ENCODE peak calls at places on chromosomes 13 and 19, in six cellular contexts. One of them, this sample, is unnamed.

GRCh38 chr13:60754691-60755090 is 357.7 kb downstream of the TDRD3 start:
- DNase-seq in GM12878: no peak
- DNase-seq in SK-N-SH: no peak
- DNase-seq in HepG2: no peak
- DNase-seq in K562: no peak
- DNase-seq in H1: no peak
- DNase-seq in this sample: no peak

GRCh38 chr13:110554946-110555345 is 6.6 kb downstream of the RAB20 start:
- DNase-seq in K562: no peak
- DNase-seq in GM12878: no peak
- DNase-seq in HepG2: no peak
- DNase-seq in SK-N-SH: no peak
- DNase-seq in H1: no peak
- DNase-seq in this sample: no peak

GRCh38 chr19:13225973-13226865 is 76.0 kb downstream of the IER2 start:
- DNase-seq in HepG2: no peak
- DNase-seq in GM12878: no peak
- DNase-seq in SK-N-SH: no peak
- DNase-seq in H1: no peak
- DNase-seq in K562: no peak
- DNase-seq in this sample: no peak

GRCh38 chr13:50732712-50733111 is 110.8 kb downstream of the DLEU7 start:
- DNase-seq in SK-N-SH: peak
- DNase-seq in GM12878: no peak
- DNase-seq in H1: no peak
- DNase-seq in HepG2: no peak
- DNase-seq in K562: no peak
- DNase-seq in this sample: peak

GRCh38 chr13:60178327-60178726 is 14.6 kb upstream of the DIAPH3 start:
- DNase-seq in K562: no peak
- DNase-seq in HepG2: no peak
- DNase-seq in SK-N-SH: no peak
- DNase-seq in H1: no peak
- DNase-seq in GM12878: no peak
- DNase-seq in this sample: no peak

GRCh38 chr19:17296278-17296677 is 6.9 kb downstream of the ABHD8 start:
- DNase-seq in HepG2: no peak
- DNase-seq in GM12878: no peak
- DNase-seq in K562: no peak
- DNase-seq in H1: no peak
- DNase-seq in SK-N-SH: peak
- DNase-seq in this sample: no peak

GRCh38 chr19:47019431-47020041 is at the start of gene NPAS1:
- DNase-seq in H1: peak
- DNase-seq in SK-N-SH: peak
- DNase-seq in HepG2: no peak
- DNase-seq in GM12878: no peak
- DNase-seq in K562: peak
- DNase-seq in this sample: no peak

GRCh38 chr13:113648218-113648615 is 9.8 kb downstream of the ATP4B start:
- DNase-seq in SK-N-SH: no peak
- DNase-seq in HepG2: no peak
- DNase-seq in K562: no peak
- DNase-seq in H1: no peak
- DNase-seq in GM12878: no peak
- DNase-seq in this sample: no peak

GRCh38 chr13:110530839-110531499 is 30.6 kb downstream of the RAB20 start:
- DNase-seq in HepG2: no peak
- DNase-seq in SK-N-SH: no peak
- DNase-seq in H1: no peak
- DNase-seq in K562: no peak
- DNase-seq in GM12878: no peak
- DNase-seq in this sample: no peak

GRCh38 chr13:80338781-80339577 is 1.9 kb downstream of the SPRY2 start:
- DNase-seq in HepG2: peak
- DNase-seq in K562: peak
- DNase-seq in SK-N-SH: peak
- DNase-seq in H1: peak
- DNase-seq in GM12878: no peak
- DNase-seq in this sample: no peak
- TF ChIP-seq CTCF in HepG2: peak
- TF ChIP-seq CTCF in K562: no peak
- TF ChIP-seq CTCF in SK-N-SH: peak
- TF ChIP-seq CTCF in H1: no peak
- TF ChIP-seq CTCF in GM12878: peak
- TF ChIP-seq CTCF in this sample: no peak

GRCh38 chr13:75363371-75363770 is 118.6 kb downstream of the TBC1D4 start:
- DNase-seq in SK-N-SH: no peak
- DNase-seq in HepG2: no peak
- DNase-seq in GM12878: no peak
- DNase-seq in H1: no peak
- DNase-seq in K562: no peak
- DNase-seq in this sample: no peak

GRCh38 chr13:75366380-75367280 is 115.3 kb downstream of the TBC1D4 start:
- DNase-seq in K562: no peak
- DNase-seq in SK-N-SH: no peak
- DNase-seq in H1: no peak
- DNase-seq in HepG2: no peak
- DNase-seq in GM12878: no peak
- DNase-seq in this sample: no peak

GRCh38 chr13:75364131-75364713 is 117.7 kb downstream of the TBC1D4 start:
- DNase-seq in H1: no peak
- DNase-seq in HepG2: no peak
- DNase-seq in GM12878: no peak
- DNase-seq in SK-N-SH: no peak
- DNase-seq in K562: no peak
- DNase-seq in this sample: no peak

GRCh38 chr13:75368167-75368566 is 113.8 kb downstream of the TBC1D4 start:
- DNase-seq in HepG2: no peak
- DNase-seq in SK-N-SH: no peak
- DNase-seq in H1: no peak
- DNase-seq in K562: no peak
- DNase-seq in GM12878: no peak
- DNase-seq in this sample: no peak

GRCh38 chr13:75365724-75366173 is 116.2 kb downstream of the TBC1D4 start:
- DNase-seq in K562: no peak
- DNase-seq in H1: no peak
- DNase-seq in GM12878: peak
- DNase-seq in SK-N-SH: no peak
- DNase-seq in HepG2: no peak
- DNase-seq in this sample: no peak
- H3K27ac ChIP-seq in K562: peak
- H3K27ac ChIP-seq in H1: no peak
- H3K27ac ChIP-seq in GM12878: peak
- H3K27ac ChIP-seq in SK-N-SH: peak
- H3K27ac ChIP-seq in HepG2: no peak
- H3K27ac ChIP-seq in this sample: no peak

GRCh38 chr13:95115525-95115924 is 185.7 kb downstream of the ABCC4 start:
- DNase-seq in K562: no peak
- DNase-seq in GM12878: no peak
- DNase-seq in HepG2: no peak
- DNase-seq in H1: no peak
- DNase-seq in SK-N-SH: no peak
- DNase-seq in this sample: no peak

GRCh38 chr13:95117092-95117491 is 184.2 kb downstream of the ABCC4 start:
- DNase-seq in HepG2: no peak
- DNase-seq in GM12878: peak
- DNase-seq in SK-N-SH: no peak
- DNase-seq in K562: no peak
- DNase-seq in H1: no peak
- DNase-seq in this sample: no peak

GRCh38 chr13:95121516-95121915 is 179.7 kb downstream of the ABCC4 start:
- DNase-seq in GM12878: no peak
- DNase-seq in K562: no peak
- DNase-seq in HepG2: no peak
- DNase-seq in SK-N-SH: no peak
- DNase-seq in H1: no peak
- DNase-seq in this sample: no peak

GRCh38 chr13:95120650-95121049 is 180.6 kb downstream of the ABCC4 start:
- DNase-seq in GM12878: no peak
- DNase-seq in HepG2: no peak
- DNase-seq in SK-N-SH: no peak
- DNase-seq in K562: no peak
- DNase-seq in H1: no peak
- DNase-seq in this sample: no peak

DNA sequence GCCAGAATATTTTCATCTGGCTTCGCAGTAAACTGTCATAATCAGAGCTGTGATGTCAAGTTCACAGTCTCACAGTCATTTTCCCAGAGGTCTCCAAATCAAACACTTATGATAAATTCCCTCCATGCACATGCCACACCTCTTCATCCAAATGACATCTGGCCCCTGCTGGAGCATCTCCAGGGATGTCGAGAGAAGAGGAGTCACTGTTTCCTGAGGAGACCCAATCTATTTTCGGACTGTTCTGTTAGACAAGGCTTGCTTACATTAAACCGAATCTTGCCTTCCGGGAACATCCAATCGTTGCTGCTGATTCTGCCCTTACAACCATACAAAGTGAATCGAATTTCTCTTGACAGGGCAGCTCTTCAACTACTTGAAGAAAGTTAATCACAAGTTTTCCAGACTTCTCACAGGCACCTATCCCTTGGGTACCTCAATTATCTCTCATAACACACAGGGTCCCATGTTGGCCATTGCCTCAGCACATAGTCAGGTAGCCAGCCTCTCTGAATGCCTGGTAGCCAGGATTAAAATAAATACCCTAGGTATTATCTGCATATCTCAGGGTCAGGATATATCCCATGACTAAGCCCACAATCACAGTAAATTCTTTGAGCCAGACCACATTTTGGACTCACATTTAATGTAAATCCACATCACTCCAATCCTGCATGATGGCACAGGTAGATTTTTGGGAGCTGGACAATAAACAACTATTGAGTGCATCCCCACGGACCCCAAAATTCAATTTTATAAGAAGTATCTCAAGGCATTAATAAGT is 182.5 kb downstream of the ABCC4 start:
- DNase-seq in SK-N-SH: no peak
- DNase-seq in H1: no peak
- DNase-seq in K562: no peak
- DNase-seq in HepG2: no peak
- DNase-seq in GM12878: no peak
- DNase-seq in this sample: no peak
- TF ChIP-seq GABPA in SK-N-SH: no peak
- TF ChIP-seq GABPA in H1: no peak
- TF ChIP-seq GABPA in K562: no peak
- TF ChIP-seq GABPA in HepG2: no peak
- TF ChIP-seq GABPA in GM12878: no peak
- TF ChIP-seq GABPA in this sample: no peak

DNA sequence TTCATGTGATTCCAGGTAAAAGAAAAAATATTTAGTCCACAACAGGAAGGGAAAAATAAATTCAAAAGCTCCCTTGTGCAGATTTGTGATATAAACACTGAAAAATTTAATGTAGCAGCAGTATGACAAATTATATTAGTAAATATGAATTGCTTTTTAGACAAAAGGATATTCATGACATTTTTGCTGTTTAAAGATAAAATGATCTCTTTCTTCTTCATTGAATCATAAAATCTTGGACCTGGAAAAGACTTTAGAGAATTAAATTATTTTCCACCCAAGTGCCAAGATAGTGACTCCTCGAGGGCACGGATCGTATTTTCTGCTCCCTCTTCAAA is 85.4 kb downstream of the MBNL2 start:
- DNase-seq in K562: no peak
- DNase-seq in GM12878: no peak
- DNase-seq in HepG2: no peak
- DNase-seq in SK-N-SH: no peak
- DNase-seq in H1: no peak
- DNase-seq in this sample: no peak
- TF ChIP-seq CTCF in K562: no peak
- TF ChIP-seq CTCF in GM12878: no peak
- TF ChIP-seq CTCF in HepG2: no peak
- TF ChIP-seq CTCF in SK-N-SH: peak
- TF ChIP-seq CTCF in H1: no peak
- TF ChIP-seq CTCF in this sample: no peak

DNA sequence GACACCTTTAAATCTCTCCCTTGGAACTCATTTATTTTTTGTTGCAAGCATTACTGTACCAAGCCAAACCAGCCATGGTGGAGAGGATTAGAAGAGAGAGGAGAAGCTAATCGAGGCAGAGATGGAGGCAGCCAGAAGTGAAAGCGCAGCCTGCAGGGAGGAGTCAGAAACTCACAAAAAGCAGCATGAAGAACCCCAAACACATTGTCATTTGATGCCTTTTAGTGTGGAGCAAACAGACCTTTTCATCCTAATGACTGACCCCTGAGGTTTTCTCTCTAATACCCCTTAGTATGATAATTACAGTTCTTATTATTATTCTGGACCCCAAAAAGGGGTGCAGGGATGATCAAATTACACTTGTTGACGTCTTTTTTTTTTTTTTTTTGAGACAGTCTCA is 62.5 kb downstream of the TNFRSF19 start:
- DNase-seq in HepG2: no peak
- DNase-seq in SK-N-SH: no peak
- DNase-seq in K562: no peak
- DNase-seq in GM12878: no peak
- DNase-seq in H1: no peak
- DNase-seq in this sample: no peak
- H3K27ac ChIP-seq in HepG2: peak
- H3K27ac ChIP-seq in SK-N-SH: no peak
- H3K27ac ChIP-seq in K562: no peak
- H3K27ac ChIP-seq in GM12878: no peak
- H3K27ac ChIP-seq in H1: no peak
- H3K27ac ChIP-seq in this sample: no peak

DNA sequence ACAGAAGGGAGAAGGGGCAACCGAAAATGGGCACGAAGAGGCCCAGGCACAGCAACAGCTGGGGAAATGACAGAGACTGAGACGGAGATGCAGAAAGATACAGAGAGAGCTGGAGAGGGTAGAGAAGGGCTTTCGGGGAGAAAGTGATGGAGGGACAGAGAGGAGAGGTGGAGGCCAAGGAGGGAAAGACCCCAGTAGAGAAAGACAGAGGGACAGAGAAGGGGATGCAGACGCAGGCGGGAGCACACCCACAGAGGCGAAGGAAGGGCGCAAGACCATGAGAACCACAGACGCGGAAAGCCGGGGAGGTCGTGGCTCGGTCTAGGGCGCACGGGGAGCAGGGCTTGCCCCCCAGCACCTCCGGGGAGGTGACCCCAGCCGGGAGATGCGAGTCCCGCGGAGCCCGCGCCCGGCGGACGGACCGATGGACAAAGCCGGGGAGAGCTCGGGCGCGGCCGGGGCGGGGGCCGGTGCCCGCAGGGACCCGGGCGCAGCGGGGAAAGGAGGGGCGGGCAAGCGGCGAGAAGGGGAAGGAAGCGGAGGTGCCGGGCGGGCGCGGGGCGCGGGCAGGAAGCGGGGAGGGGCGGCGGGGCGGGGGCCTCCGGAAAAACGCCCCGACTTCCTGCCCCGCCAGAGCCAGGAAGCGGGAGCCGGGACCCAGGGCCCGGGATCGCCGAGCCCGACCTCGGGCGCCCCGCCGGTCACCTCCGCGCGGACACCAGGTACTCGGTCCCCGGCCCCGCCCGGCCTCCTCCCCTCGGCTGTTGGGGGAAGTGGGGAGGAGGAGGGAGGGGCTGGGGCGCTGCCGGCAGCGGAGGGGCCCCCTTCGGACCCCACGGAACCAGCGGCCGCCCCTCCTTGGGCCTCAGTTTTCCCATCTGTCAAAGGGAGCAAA is at the start of gene ARHGEF1:
- DNase-seq in H1: peak
- DNase-seq in GM12878: no peak
- DNase-seq in HepG2: no peak
- DNase-seq in SK-N-SH: peak
- DNase-seq in K562: peak
- DNase-seq in this sample: peak
- TF ChIP-seq GABPA in H1: no peak
- TF ChIP-seq GABPA in GM12878: no peak
- TF ChIP-seq GABPA in HepG2: peak
- TF ChIP-seq GABPA in SK-N-SH: peak
- TF ChIP-seq GABPA in K562: peak
- TF ChIP-seq GABPA in this sample: no peak

GRCh38 chr13:100650321-100650720 is 24.3 kb downstream of the TMTC4 start:
- DNase-seq in K562: no peak
- DNase-seq in H1: no peak
- DNase-seq in HepG2: no peak
- DNase-seq in GM12878: no peak
- DNase-seq in SK-N-SH: no peak
- DNase-seq in this sample: no peak
- TF ChIP-seq CTCF in K562: no peak
- TF ChIP-seq CTCF in H1: no peak
- TF ChIP-seq CTCF in HepG2: no peak
- TF ChIP-seq CTCF in GM12878: no peak
- TF ChIP-seq CTCF in SK-N-SH: no peak
- TF ChIP-seq CTCF in this sample: no peak